ENCODE peak calls at places on chromosomes 1 and 21, in four cellular contexts. M, G, S and L are unnamed samples.

GRCh38 chr1:234212764-234213406 is 160.4 kb upstream of the COA6 start:
- DNase-seq in S (no peak), G (peak), M (peak), L (peak)

GRCh38 chr21:15976807-15977206 is 247.0 kb downstream of the USP25 start:
- DNase-seq in G (peak), S (no peak), M (no peak), L (peak)

GRCh38 chr1:170664828-170665617 is 1.1 kb downstream of the PRRX1 start:
- DNase-seq in G (peak), S (no peak), M (peak), L (peak)

GRCh38 chr1:4729108-4729506 is 74.7 kb downstream of the AJAP1 start:
- DNase-seq in G (no peak), S (no peak), M (no peak), L (no peak)

GRCh38 chr1:63698001-63698838 is 75.6 kb upstream of the ROR1 start:
- DNase-seq in G (no peak), M (peak), S (no peak), L (no peak)

GRCh38 chr1:234481771-234482170 is 2.8 kb upstream of the TARBP1 start:
- DNase-seq in M (no peak), S (no peak), G (no peak), L (no peak)

GRCh38 chr1:150365945-150366344 is 2.0 kb downstream of the RPRD2 start:
- DNase-seq in G (no peak), S (no peak), M (peak), L (peak)

GRCh38 chr1:162256287-162256686 is 120.4 kb downstream of the SPATA46 start:
- DNase-seq in M (no peak), S (no peak), G (peak), L (no peak)

GRCh38 chr1:209609403-209610377 is 26.2 kb downstream of the CAMK1G start:
- DNase-seq in M (no peak), S (no peak), G (no peak), L (no peak)

GRCh38 chr1:200488375-200489165 is 78.7 kb upstream of the ZNF281 start:
- DNase-seq in M (peak), G (peak), S (peak), L (peak)

GRCh38 chr1:199684686-199685273 is 342.7 kb upstream of the NR5A2 start:
- DNase-seq in S (peak), G (peak), M (peak), L (peak)

GRCh38 chr1:180382326-180383115 is 119.9 kb downstream of the ACBD6 start:
- DNase-seq in G (no peak), M (peak), S (no peak), L (peak)

GRCh38 chr1:36258960-36259344 is 34.7 kb downstream of the THRAP3 start:
- DNase-seq in M (peak), S (no peak), G (no peak), L (peak)

GRCh38 chr1:117313555-117313954 is 53.7 kb upstream of the MAN1A2 start:
- DNase-seq in S (no peak), M (no peak), G (no peak), L (no peak)

GRCh38 chr1:44568128-44568900 is 106.0 kb downstream of the TMEM53 start:
- DNase-seq in S (no peak), G (no peak), M (no peak), L (no peak)

GRCh38 chr1:182069028-182069466 is 7.5 kb upstream of the ZNF648 start:
- DNase-seq in M (peak), S (peak), G (peak), L (peak)

DNA sequence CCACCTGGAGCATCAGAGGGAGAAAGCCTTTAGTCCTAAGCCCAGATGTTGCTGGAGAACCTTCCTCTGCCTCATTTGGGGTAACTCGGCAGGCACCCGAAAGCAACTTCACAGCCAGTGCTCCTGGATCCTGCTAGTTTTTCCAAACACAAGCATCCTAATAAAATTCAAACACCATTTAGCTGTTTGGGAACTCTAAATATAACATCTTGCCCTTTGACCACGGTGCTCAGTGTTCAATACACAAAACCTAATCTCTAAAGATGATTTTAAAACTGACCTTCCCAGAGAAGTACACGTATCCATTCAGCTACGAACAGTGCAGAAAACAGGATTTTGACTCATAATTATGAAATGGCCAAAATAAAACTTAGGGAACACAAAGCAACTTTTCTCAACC is 40.3 kb downstream of the PROX1 start:
- DNase-seq in M (no peak), G (no peak), S (no peak), L (no peak)
- H3K4me3 ChIP-seq in M (no peak), G (no peak), S (no peak), L (no peak)

DNA sequence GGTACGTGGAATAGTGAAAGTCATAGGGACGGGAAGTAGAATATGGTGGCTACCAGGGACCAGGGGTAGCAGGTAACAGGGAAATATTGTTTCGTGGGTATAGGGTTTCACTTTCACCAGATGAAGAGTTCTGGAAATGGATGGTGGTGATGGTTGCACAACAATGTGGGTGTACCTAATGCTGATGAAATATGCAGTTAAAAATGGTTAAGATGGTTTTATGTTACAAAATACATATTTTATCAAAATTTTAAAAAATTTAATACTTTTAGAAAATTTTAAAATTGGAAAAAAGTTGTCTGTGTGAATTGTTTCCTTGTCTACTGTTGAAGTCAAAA is 55.5 kb upstream of the TLR5 start:
- DNase-seq in S (no peak), G (no peak), M (no peak), L (no peak)
- H3K4me3 ChIP-seq in S (no peak), G (no peak), M (no peak), L (no peak)

GRCh38 chr1:65002156-65002507 is 35.8 kb upstream of the JAK1 start:
- DNase-seq in G (no peak), S (no peak), M (no peak), L (no peak)
- H3K4me3 ChIP-seq in G (no peak), S (peak), M (peak), L (peak)

GRCh38 chr1:15948091-15948591 is 27.8 kb downstream of the ZBTB17 start:
- DNase-seq in S (no peak), G (no peak), M (no peak), L (no peak)

GRCh38 chr1:15947382-15948090 is 28.4 kb downstream of the ZBTB17 start:
- DNase-seq in S (no peak), M (no peak), G (no peak), L (no peak)

GRCh38 chr1:15950302-15950701 is 25.6 kb downstream of the ZBTB17 start:
- DNase-seq in M (no peak), G (no peak), S (no peak), L (no peak)

GRCh38 chr1:15949453-15950245 is 26.3 kb downstream of the ZBTB17 start:
- DNase-seq in G (no peak), M (peak), S (no peak), L (peak)

GRCh38 chr1:15948600-15949452 is 27.1 kb downstream of the ZBTB17 start:
- DNase-seq in G (no peak), S (no peak), M (peak), L (peak)
- H3K4me3 ChIP-seq in G (no peak), S (no peak), M (peak), L (peak)

DNA sequence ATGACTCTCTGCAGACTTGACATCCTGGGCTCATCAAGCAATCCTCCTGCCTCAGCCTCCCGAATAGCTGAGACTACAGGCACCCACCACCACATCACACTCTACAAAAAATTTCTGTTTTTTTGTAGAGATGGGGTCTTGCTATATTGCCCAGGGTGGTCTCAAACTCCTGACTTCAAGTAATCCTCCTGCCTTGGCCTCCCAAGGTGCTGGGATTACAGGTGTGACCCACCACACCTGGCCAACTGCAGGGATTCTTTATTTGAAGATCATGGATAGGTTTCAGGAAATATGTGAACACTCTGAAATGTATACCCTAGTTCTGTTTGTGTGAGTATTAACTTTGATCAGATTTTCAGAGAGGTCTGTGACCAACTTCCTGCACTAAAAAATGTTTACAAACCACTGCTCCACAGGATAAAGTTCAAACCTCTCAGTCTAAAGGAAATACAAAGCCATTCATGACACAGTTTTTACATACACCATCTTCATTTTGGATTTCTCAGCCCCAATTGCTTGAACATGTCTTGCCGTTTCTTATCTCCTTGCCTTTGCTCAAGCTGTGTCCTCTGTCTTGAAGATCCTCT is 252.3 kb upstream of the FGGY start:
- DNase-seq in S (no peak), G (no peak), M (peak), L (no peak)
- H3K4me3 ChIP-seq in S (no peak), G (no peak), M (no peak), L (no peak)

DNA sequence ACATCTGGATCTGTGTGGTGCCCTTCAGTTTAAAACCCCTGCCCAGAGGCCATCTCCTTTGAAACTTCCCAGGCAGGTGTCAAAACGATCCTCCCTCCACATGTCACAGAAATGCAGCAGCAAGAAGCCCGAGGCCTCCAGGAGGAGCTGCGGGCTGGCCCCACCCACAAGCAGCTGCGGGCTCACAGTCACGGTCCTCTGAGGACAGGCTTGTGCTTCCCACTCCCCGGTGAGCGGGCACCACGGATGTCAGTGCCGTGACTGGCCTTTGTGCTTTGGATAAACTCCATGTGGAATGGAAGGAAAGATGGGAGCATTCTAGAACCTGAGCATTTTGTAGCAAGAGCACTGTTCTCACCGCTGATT is 65.8 kb downstream of the SIK1 start:
- DNase-seq in M (peak), S (no peak), G (peak), L (peak)
- H3K4me3 ChIP-seq in M (no peak), S (no peak), G (peak), L (no peak)

GRCh38 chr1:46485564-46486431 is 3.8 kb upstream of the DMBX1 start:
- DNase-seq in S (no peak), M (no peak), G (no peak), L (no peak)
- H3K4me3 ChIP-seq in S (no peak), M (no peak), G (no peak), L (no peak)

DNA sequence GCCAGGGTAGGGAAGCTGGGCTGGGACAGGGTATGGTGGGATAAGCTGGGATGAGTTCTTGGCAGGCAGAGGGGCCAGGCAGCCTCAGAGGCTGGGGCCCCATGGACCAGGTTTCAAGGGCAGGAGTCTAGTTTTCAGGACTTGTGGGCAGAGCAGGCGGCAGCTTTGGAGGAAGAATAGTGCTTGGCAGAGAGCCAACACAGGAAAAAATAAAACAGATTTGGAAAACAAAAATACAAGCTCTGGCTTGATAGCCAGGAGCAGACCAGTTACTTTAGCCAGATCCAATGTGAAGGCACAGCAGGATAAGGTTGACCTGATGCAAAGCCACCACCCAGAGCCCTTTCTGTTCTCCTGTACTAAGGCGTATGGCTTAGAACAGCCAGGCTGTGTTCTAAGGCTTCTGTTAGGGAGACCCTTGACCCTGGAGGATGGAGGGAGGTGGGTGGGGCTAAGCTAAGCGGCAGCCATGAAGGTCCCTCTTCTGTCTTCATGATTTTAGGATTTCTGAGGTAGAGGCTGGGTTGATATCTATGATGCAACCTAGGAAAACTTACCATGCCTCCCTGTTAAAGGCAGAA is 5.5 kb downstream of the TRAF5 start:
- DNase-seq in S (no peak), G (no peak), M (no peak), L (no peak)
- H3K4me3 ChIP-seq in S (no peak), G (no peak), M (no peak), L (no peak)

GRCh38 chr1:203324103-203325003 is 19.0 kb downstream of the BTG2 start:
- DNase-seq in S (no peak), M (no peak), G (no peak), L (no peak)
- H3K4me3 ChIP-seq in S (peak), M (no peak), G (no peak), L (no peak)